ENCODE peak calls at places on chromosome 1, in six cellular contexts. One of them, this sample, is unnamed.
A peak's percentile ranks its signal among the peaks of the same experiment; 100 is the strongest.

GRCh38 chr1:167695150-167695549 is 26.6 kb upstream of the MPZL1 start:
- DNase-seq in H1: no peak
- DNase-seq in HepG2: no peak
- DNase-seq in GM12878: no peak
- DNase-seq in K562: no peak
- DNase-seq in A549: no peak
- DNase-seq in this sample: no peak

GRCh38 chr1:156356875-156357534 is 12.0 kb upstream of the RHBG start:
- DNase-seq in A549: peak; percentile 63
- DNase-seq in H1: peak; percentile 84
- DNase-seq in K562: peak; percentile 77
- DNase-seq in GM12878: no peak
- DNase-seq in HepG2: peak; percentile 73
- DNase-seq in this sample: no peak

GRCh38 chr1:5718716-5719632 is 273.3 kb downstream of the NPHP4 start:
- DNase-seq in H1: no peak
- DNase-seq in K562: no peak
- DNase-seq in A549: no peak
- DNase-seq in HepG2: no peak
- DNase-seq in GM12878: no peak
- DNase-seq in this sample: no peak

GRCh38 chr1:107652976-107653375 is 312.0 kb downstream of the VAV3 start:
- DNase-seq in H1: no peak
- DNase-seq in K562: no peak
- DNase-seq in GM12878: no peak
- DNase-seq in A549: no peak
- DNase-seq in HepG2: no peak
- DNase-seq in this sample: no peak

GRCh38 chr1:7299994-7300393 is 471.1 kb upstream of the VAMP3 start:
- DNase-seq in H1: no peak
- DNase-seq in A549: peak; percentile 49
- DNase-seq in HepG2: no peak
- DNase-seq in GM12878: no peak
- DNase-seq in K562: no peak
- DNase-seq in this sample: no peak

GRCh38 chr1:199931666-199932377 is 95.7 kb upstream of the NR5A2 start:
- DNase-seq in A549: peak; percentile 69
- DNase-seq in H1: no peak
- DNase-seq in HepG2: peak; percentile 30
- DNase-seq in K562: peak; percentile 60
- DNase-seq in GM12878: no peak
- DNase-seq in this sample: no peak

GRCh38 chr1:8374812-8375211 is 56.9 kb downstream of the SLC45A1 start:
- DNase-seq in A549: peak; percentile 49
- DNase-seq in H1: no peak
- DNase-seq in K562: peak; percentile 55
- DNase-seq in HepG2: peak; percentile 49
- DNase-seq in GM12878: no peak
- DNase-seq in this sample: no peak

GRCh38 chr1:48227165-48228013 is 4.9 kb downstream of the SLC5A9 start:
- DNase-seq in HepG2: no peak
- DNase-seq in H1: no peak
- DNase-seq in K562: no peak
- DNase-seq in GM12878: no peak
- DNase-seq in A549: no peak
- DNase-seq in this sample: no peak

GRCh38 chr1:115365738-115366137 is 27.7 kb upstream of the NGF start:
- DNase-seq in GM12878: no peak
- DNase-seq in K562: no peak
- DNase-seq in HepG2: no peak
- DNase-seq in H1: no peak
- DNase-seq in A549: no peak
- DNase-seq in this sample: no peak

GRCh38 chr1:65253800-65254319 is 55.5 kb upstream of the DNAJC6 start:
- DNase-seq in K562: no peak
- DNase-seq in A549: no peak
- DNase-seq in H1: no peak
- DNase-seq in GM12878: no peak
- DNase-seq in HepG2: no peak
- DNase-seq in this sample: no peak

GRCh38 chr1:23868848-23869450 is 859 bp upstream of the FUCA1 start:
- DNase-seq in H1: no peak
- DNase-seq in A549: no peak
- DNase-seq in GM12878: no peak
- DNase-seq in HepG2: no peak
- DNase-seq in K562: peak; percentile 69
- DNase-seq in this sample: peak; percentile 42

GRCh38 chr1:68210829-68211228 is 21.5 kb downstream of the WLS start:
- DNase-seq in HepG2: no peak
- DNase-seq in A549: no peak
- DNase-seq in K562: no peak
- DNase-seq in GM12878: no peak
- DNase-seq in H1: no peak
- DNase-seq in this sample: no peak

GRCh38 chr1:199218065-199218464 is 579.2 kb downstream of the PTPRC start:
- DNase-seq in H1: no peak
- DNase-seq in HepG2: no peak
- DNase-seq in K562: no peak
- DNase-seq in GM12878: no peak
- DNase-seq in A549: no peak
- DNase-seq in this sample: no peak

GRCh38 chr1:165595561-165595960 is 35.5 kb upstream of the MGST3 start:
- DNase-seq in H1: no peak
- DNase-seq in K562: no peak
- DNase-seq in GM12878: no peak
- DNase-seq in A549: no peak
- DNase-seq in HepG2: no peak
- DNase-seq in this sample: no peak

GRCh38 chr1:213905315-213905714 is 82.5 kb upstream of the PROX1 start:
- DNase-seq in H1: no peak
- DNase-seq in K562: no peak
- DNase-seq in A549: no peak
- DNase-seq in HepG2: no peak
- DNase-seq in GM12878: no peak
- DNase-seq in this sample: no peak

GRCh38 chr1:1171551-1172340 is 1.9 kb upstream of the TTLL10 start:
- DNase-seq in K562: no peak
- DNase-seq in HepG2: no peak
- DNase-seq in GM12878: no peak
- DNase-seq in H1: no peak
- DNase-seq in A549: no peak
- DNase-seq in this sample: peak; percentile 41

GRCh38 chr1:207985190-207985589 is 74.3 kb upstream of the CD34 start:
- DNase-seq in K562: no peak
- DNase-seq in HepG2: no peak
- DNase-seq in GM12878: no peak
- DNase-seq in A549: no peak
- DNase-seq in H1: no peak
- DNase-seq in this sample: no peak

GRCh38 chr1:192550922-192551534 is 24.5 kb upstream of the RGS1 start:
- DNase-seq in HepG2: no peak
- DNase-seq in A549: peak; percentile 7
- DNase-seq in GM12878: peak; percentile 89
- DNase-seq in K562: no peak
- DNase-seq in H1: no peak
- DNase-seq in this sample: no peak

GRCh38 chr1:109197163-109198042 is 16.3 kb upstream of the SARS1 start:
- DNase-seq in H1: peak; percentile 46
- DNase-seq in A549: peak; percentile 85
- DNase-seq in GM12878: no peak
- DNase-seq in HepG2: peak; percentile 82
- DNase-seq in K562: peak; percentile 78
- DNase-seq in this sample: no peak

GRCh38 chr1:243884603-243885002 is 34.6 kb upstream of the AKT3 start:
- DNase-seq in A549: no peak
- DNase-seq in H1: no peak
- DNase-seq in GM12878: no peak
- DNase-seq in K562: no peak
- DNase-seq in HepG2: no peak
- DNase-seq in this sample: no peak

GRCh38 chr1:243883551-243883950 is 33.5 kb upstream of the AKT3 start:
- DNase-seq in HepG2: no peak
- DNase-seq in H1: no peak
- DNase-seq in GM12878: no peak
- DNase-seq in A549: no peak
- DNase-seq in K562: no peak
- DNase-seq in this sample: no peak

GRCh38 chr1:243885806-243886205 is 35.8 kb upstream of the AKT3 start:
- DNase-seq in H1: no peak
- DNase-seq in GM12878: no peak
- DNase-seq in K562: no peak
- DNase-seq in A549: no peak
- DNase-seq in HepG2: no peak
- DNase-seq in this sample: no peak

DNA sequence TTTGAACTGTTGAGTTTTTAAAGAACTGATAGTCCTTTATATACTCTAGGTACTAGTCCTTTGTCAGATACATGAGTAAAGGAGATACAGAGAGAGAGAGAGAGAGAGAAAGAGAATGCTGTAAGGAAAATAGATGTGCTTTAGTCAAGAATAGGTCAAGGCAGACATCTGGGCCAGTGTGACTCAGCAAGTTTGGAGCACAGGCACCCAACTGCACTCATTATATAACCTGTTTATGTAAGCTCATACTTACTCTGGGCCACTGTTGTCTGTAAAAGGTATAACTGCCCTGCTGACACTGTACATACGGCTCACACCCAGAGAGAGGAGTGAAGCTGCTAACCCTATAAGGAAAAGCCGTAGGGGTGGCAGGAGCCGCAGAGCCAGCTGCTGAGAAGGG is 32.2 kb upstream of the AKT3 start:
- DNase-seq in A549: peak; percentile 33
- DNase-seq in GM12878: no peak
- DNase-seq in H1: no peak
- DNase-seq in HepG2: no peak
- DNase-seq in K562: peak; percentile 20
- DNase-seq in this sample: no peak
- TF ChIP-seq RAD21 in A549: no peak
- TF ChIP-seq RAD21 in GM12878: no peak
- TF ChIP-seq RAD21 in H1: no peak
- TF ChIP-seq RAD21 in HepG2: no peak
- TF ChIP-seq RAD21 in K562: no peak
- TF ChIP-seq RAD21 in this sample: no peak

GRCh38 chr1:29414091-29414490 is 177.8 kb downstream of the PTPRU start:
- DNase-seq in A549: no peak
- DNase-seq in GM12878: no peak
- DNase-seq in K562: no peak
- DNase-seq in HepG2: no peak
- DNase-seq in H1: no peak
- DNase-seq in this sample: no peak
- TF ChIP-seq RAD21 in A549: no peak
- TF ChIP-seq RAD21 in GM12878: no peak
- TF ChIP-seq RAD21 in K562: no peak
- TF ChIP-seq RAD21 in HepG2: no peak
- TF ChIP-seq RAD21 in H1: no peak
- TF ChIP-seq RAD21 in this sample: no peak

GRCh38 chr1:20442920-20443625 is 42.9 kb downstream of the CAMK2N1 start:
- DNase-seq in HepG2: no peak
- DNase-seq in K562: no peak
- DNase-seq in A549: no peak
- DNase-seq in GM12878: no peak
- DNase-seq in H1: no peak
- DNase-seq in this sample: peak; percentile 71

GRCh38 chr1:20443703-20444587 is 42.1 kb downstream of the CAMK2N1 start:
- DNase-seq in H1: no peak
- DNase-seq in A549: no peak
- DNase-seq in HepG2: peak; percentile 9
- DNase-seq in GM12878: no peak
- DNase-seq in K562: no peak
- DNase-seq in this sample: no peak

GRCh38 chr1:20440785-20441200 is 45.2 kb downstream of the CAMK2N1 start:
- DNase-seq in K562: peak; percentile 91
- DNase-seq in A549: peak; percentile 68
- DNase-seq in GM12878: no peak
- DNase-seq in H1: peak; percentile 17
- DNase-seq in HepG2: peak; percentile 58
- DNase-seq in this sample: peak; percentile 80

GRCh38 chr1:20437640-20438039 is 48.4 kb downstream of the CAMK2N1 start:
- DNase-seq in GM12878: no peak
- DNase-seq in H1: no peak
- DNase-seq in HepG2: no peak
- DNase-seq in A549: no peak
- DNase-seq in K562: no peak
- DNase-seq in this sample: no peak

DNA sequence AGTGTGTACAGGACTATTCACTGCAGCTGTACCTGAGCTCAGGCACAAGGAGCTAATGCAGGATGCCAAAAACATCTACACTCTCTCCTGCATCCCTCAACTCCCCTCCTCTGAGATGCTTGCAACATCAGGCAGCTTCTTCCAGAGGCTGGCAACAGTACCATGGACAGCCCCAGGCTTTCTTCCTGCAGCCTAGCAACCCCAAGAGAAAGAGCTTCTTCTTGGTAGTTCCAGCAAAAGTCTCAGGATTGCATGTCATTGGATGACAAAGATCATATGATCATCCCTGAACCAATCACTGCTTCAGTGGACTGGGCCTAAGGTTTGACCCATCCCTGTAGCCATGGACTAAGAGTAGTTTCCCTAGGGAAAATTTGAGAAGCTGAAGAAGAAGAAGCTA is 46.7 kb downstream of the CAMK2N1 start:
- DNase-seq in GM12878: no peak
- DNase-seq in A549: peak; percentile 17
- DNase-seq in K562: no peak
- DNase-seq in H1: no peak
- DNase-seq in HepG2: no peak
- DNase-seq in this sample: no peak
- TF ChIP-seq RAD21 in GM12878: no peak
- TF ChIP-seq RAD21 in A549: no peak
- TF ChIP-seq RAD21 in K562: no peak
- TF ChIP-seq RAD21 in H1: no peak
- TF ChIP-seq RAD21 in HepG2: no peak
- TF ChIP-seq RAD21 in this sample: no peak

DNA sequence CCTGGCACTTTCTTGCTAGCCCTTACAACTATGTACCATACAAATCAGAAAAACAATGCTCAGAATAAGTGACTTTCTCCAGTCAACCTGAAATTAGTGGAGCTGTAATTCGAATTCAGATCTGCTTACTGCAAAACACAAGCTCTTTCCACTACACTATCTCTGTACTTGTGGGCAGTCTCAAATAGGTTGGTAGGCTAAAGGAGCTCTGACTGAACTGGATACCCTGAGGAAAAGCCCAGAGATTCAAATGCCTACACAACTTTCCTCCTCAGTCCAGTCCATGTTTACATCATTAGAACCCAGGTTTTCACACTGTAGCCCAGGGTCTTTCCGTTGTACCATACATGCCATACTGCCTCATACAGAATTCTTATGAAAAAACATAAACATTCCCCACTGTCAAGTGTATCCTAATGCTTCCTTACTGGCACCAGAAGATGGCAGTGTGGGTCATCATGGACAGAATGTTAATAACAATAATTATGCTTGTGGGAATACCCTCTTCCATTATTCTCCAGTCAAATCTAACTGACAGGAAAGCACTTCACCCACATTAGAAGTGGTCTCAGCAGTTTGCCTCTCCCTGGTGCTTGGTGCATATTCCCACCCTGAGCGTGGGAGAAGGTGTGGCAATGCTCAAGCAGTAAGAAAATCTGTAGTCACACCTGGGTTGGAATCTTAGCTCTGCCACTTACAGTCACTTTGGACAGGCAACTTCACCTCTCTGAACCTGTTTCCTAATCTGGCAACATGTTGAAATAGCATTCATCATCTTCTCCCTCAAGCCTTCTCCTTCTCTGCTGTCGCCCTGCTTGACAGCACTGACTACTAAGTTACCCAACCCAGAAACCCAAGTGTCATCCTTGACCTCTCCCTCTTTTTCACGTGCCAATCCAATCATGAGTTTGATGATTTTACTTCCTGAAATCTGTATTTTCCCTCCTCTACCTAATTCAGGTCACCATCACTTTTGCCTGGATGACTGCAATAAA is 14.4 kb upstream of the ZFYVE9 start:
- DNase-seq in HepG2: peak; percentile 62
- DNase-seq in H1: no peak
- DNase-seq in GM12878: no peak
- DNase-seq in K562: peak; percentile 47
- DNase-seq in A549: peak; percentile 59
- DNase-seq in this sample: peak; percentile 62
- TF ChIP-seq RAD21 in HepG2: peak; percentile 68
- TF ChIP-seq RAD21 in H1: peak; percentile 67
- TF ChIP-seq RAD21 in GM12878: peak; percentile 83
- TF ChIP-seq RAD21 in K562: peak; percentile 92
- TF ChIP-seq RAD21 in A549: peak; percentile 71
- TF ChIP-seq RAD21 in this sample: peak; percentile 90